ENCODE peak calls at places on chromosomes 13 and 19, in six cellular contexts. One of them, this sample, is unnamed.

GRCh38 chr13:113123226-113124150 is 889 bp downstream of the F10 start:
- DNase-seq in caudate nucleus: no peak
- DNase-seq in HT1080: no peak
- DNase-seq in A172: no peak
- DNase-seq in left colon: no peak
- DNase-seq in T-helper 1 cell: no peak
- DNase-seq in this sample: no peak

GRCh38 chr19:3835055-3835435 is 33.8 kb downstream of the ZFR2 start:
- DNase-seq in caudate nucleus: no peak
- DNase-seq in HT1080: no peak
- DNase-seq in A172: no peak
- DNase-seq in left colon: no peak
- DNase-seq in T-helper 1 cell: no peak
- DNase-seq in this sample: no peak

GRCh38 chr19:46173886-46174475 is 25.9 kb downstream of the IGFL2 start:
- DNase-seq in caudate nucleus: no peak
- DNase-seq in HT1080: no peak
- DNase-seq in A172: no peak
- DNase-seq in left colon: no peak
- DNase-seq in T-helper 1 cell: no peak
- DNase-seq in this sample: no peak

GRCh38 chr13:67950594-67950993 is 720.5 kb upstream of the PCDH9 start:
- DNase-seq in caudate nucleus: no peak
- DNase-seq in HT1080: no peak
- DNase-seq in A172: no peak
- DNase-seq in left colon: no peak
- DNase-seq in T-helper 1 cell: no peak
- DNase-seq in this sample: no peak

GRCh38 chr19:22532388-22533310 is 101.5 kb upstream of the ZNF492 start:
- DNase-seq in caudate nucleus: peak; percentile 47
- DNase-seq in HT1080: no peak
- DNase-seq in A172: no peak
- DNase-seq in left colon: peak; percentile 42
- DNase-seq in T-helper 1 cell: no peak
- DNase-seq in this sample: no peak

GRCh38 chr19:6509118-6509971 is 7.2 kb upstream of the TUBB4A start:
- DNase-seq in caudate nucleus: peak; percentile 88
- DNase-seq in HT1080: no peak
- DNase-seq in A172: no peak
- DNase-seq in left colon: no peak
- DNase-seq in T-helper 1 cell: no peak
- DNase-seq in this sample: no peak

GRCh38 chr19:13841339-13842293 is 35.3 kb upstream of the NANOS3 start:
- DNase-seq in caudate nucleus: no peak
- DNase-seq in HT1080: peak; percentile 69
- DNase-seq in A172: no peak
- DNase-seq in left colon: peak; percentile 82
- DNase-seq in T-helper 1 cell: no peak
- DNase-seq in this sample: no peak

GRCh38 chr19:8569066-8569761 is 8.0 kb downstream of the MYO1F start:
- DNase-seq in caudate nucleus: no peak
- DNase-seq in HT1080: peak; percentile 86
- DNase-seq in A172: peak; percentile 94
- DNase-seq in left colon: peak; percentile 19
- DNase-seq in T-helper 1 cell: peak; percentile 40
- DNase-seq in this sample: peak; percentile 67

GRCh38 chr13:30705672-30706071 is 29.7 kb upstream of the ALOX5AP start:
- DNase-seq in caudate nucleus: no peak
- DNase-seq in HT1080: peak; percentile 50
- DNase-seq in A172: no peak
- DNase-seq in left colon: no peak
- DNase-seq in T-helper 1 cell: no peak
- DNase-seq in this sample: no peak

GRCh38 chr19:31312004-31312403 is 37.2 kb downstream of the TSHZ3 start:
- DNase-seq in caudate nucleus: no peak
- DNase-seq in HT1080: peak; percentile 36
- DNase-seq in A172: peak; percentile 40
- DNase-seq in left colon: no peak
- DNase-seq in T-helper 1 cell: no peak
- DNase-seq in this sample: no peak

GRCh38 chr13:34793301-34793700 is 148.8 kb upstream of the NBEA start:
- DNase-seq in caudate nucleus: no peak
- DNase-seq in HT1080: no peak
- DNase-seq in A172: no peak
- DNase-seq in left colon: no peak
- DNase-seq in T-helper 1 cell: no peak
- DNase-seq in this sample: no peak

GRCh38 chr19:10291554-10292205 is 1.9 kb downstream of the ICAM5 start:
- DNase-seq in caudate nucleus: no peak
- DNase-seq in HT1080: no peak
- DNase-seq in A172: no peak
- DNase-seq in left colon: peak; percentile 44
- DNase-seq in T-helper 1 cell: no peak
- DNase-seq in this sample: no peak

GRCh38 chr19:44817725-44818469 is 9.0 kb downstream of the BCAM start:
- DNase-seq in caudate nucleus: no peak
- DNase-seq in HT1080: no peak
- DNase-seq in A172: no peak
- DNase-seq in left colon: no peak
- DNase-seq in T-helper 1 cell: no peak
- DNase-seq in this sample: no peak

GRCh38 chr13:34021619-34022018 is 203.7 kb downstream of the RFC3 start:
- DNase-seq in caudate nucleus: no peak
- DNase-seq in HT1080: no peak
- DNase-seq in A172: no peak
- DNase-seq in left colon: no peak
- DNase-seq in T-helper 1 cell: no peak
- DNase-seq in this sample: no peak

GRCh38 chr13:69857188-69857821 is 250.3 kb upstream of the ATXN8OS start:
- DNase-seq in caudate nucleus: no peak
- DNase-seq in HT1080: peak; percentile 53
- DNase-seq in A172: peak; percentile 42
- DNase-seq in left colon: no peak
- DNase-seq in T-helper 1 cell: no peak
- DNase-seq in this sample: no peak

GRCh38 chr13:91553584-91553983 is 155.2 kb downstream of the GPC5 start:
- DNase-seq in caudate nucleus: no peak
- DNase-seq in HT1080: no peak
- DNase-seq in A172: no peak
- DNase-seq in left colon: no peak
- DNase-seq in T-helper 1 cell: no peak
- DNase-seq in this sample: no peak

GRCh38 chr19:3373971-3374368 is 7.6 kb downstream of the NFIC start:
- DNase-seq in caudate nucleus: no peak
- DNase-seq in HT1080: no peak
- DNase-seq in A172: no peak
- DNase-seq in left colon: no peak
- DNase-seq in T-helper 1 cell: no peak
- DNase-seq in this sample: no peak

GRCh38 chr19:45215391-45216191 is 29.6 kb downstream of the EXOC3L2 start:
- DNase-seq in caudate nucleus: no peak
- DNase-seq in HT1080: no peak
- DNase-seq in A172: no peak
- DNase-seq in left colon: no peak
- DNase-seq in T-helper 1 cell: no peak
- DNase-seq in this sample: no peak

GRCh38 chr13:20160346-20161274 is at the start of gene GJA3:
- DNase-seq in caudate nucleus: no peak
- DNase-seq in HT1080: peak; percentile 27
- DNase-seq in A172: peak; percentile 8
- DNase-seq in left colon: peak; percentile 56
- DNase-seq in T-helper 1 cell: peak; percentile 43
- DNase-seq in this sample: no peak

GRCh38 chr13:78993792-78994191 is 334.8 kb upstream of the OBI1 start:
- DNase-seq in caudate nucleus: no peak
- DNase-seq in HT1080: no peak
- DNase-seq in A172: no peak
- DNase-seq in left colon: no peak
- DNase-seq in T-helper 1 cell: no peak
- DNase-seq in this sample: no peak

GRCh38 chr13:21124853-21125252 is 51.5 kb downstream of the SKA3 start:
- DNase-seq in caudate nucleus: no peak
- DNase-seq in HT1080: peak; percentile 72
- DNase-seq in A172: peak; percentile 38
- DNase-seq in left colon: no peak
- DNase-seq in T-helper 1 cell: no peak
- DNase-seq in this sample: no peak

GRCh38 chr13:113184568-113185440 is 23.7 kb downstream of the PCID2 start:
- DNase-seq in caudate nucleus: no peak
- DNase-seq in HT1080: no peak
- DNase-seq in A172: no peak
- DNase-seq in left colon: no peak
- DNase-seq in T-helper 1 cell: no peak
- DNase-seq in this sample: no peak

GRCh38 chr13:50518131-50518530 is 325.4 kb downstream of the DLEU7 start:
- DNase-seq in caudate nucleus: no peak
- DNase-seq in HT1080: no peak
- DNase-seq in A172: no peak
- DNase-seq in left colon: no peak
- DNase-seq in T-helper 1 cell: no peak
- DNase-seq in this sample: no peak

GRCh38 chr13:24493356-24493755 is 19.2 kb downstream of the PARP4 start:
- DNase-seq in caudate nucleus: no peak
- DNase-seq in HT1080: no peak
- DNase-seq in A172: no peak
- DNase-seq in left colon: no peak
- DNase-seq in T-helper 1 cell: no peak
- DNase-seq in this sample: no peak

GRCh38 chr19:46049597-46049996 is 8.8 kb upstream of the IGFL4 start:
- DNase-seq in caudate nucleus: no peak
- DNase-seq in HT1080: no peak
- DNase-seq in A172: no peak
- DNase-seq in left colon: no peak
- DNase-seq in T-helper 1 cell: no peak
- DNase-seq in this sample: no peak

GRCh38 chr19:6318772-6319171 is 14.6 kb downstream of the ACER1 start:
- DNase-seq in caudate nucleus: no peak
- DNase-seq in HT1080: peak; percentile 62
- DNase-seq in A172: peak; percentile 78
- DNase-seq in left colon: no peak
- DNase-seq in T-helper 1 cell: no peak
- DNase-seq in this sample: no peak

GRCh38 chr19:1941146-1942077 is at the start of gene CSNK1G2:
- DNase-seq in caudate nucleus: no peak
- DNase-seq in HT1080: no peak
- DNase-seq in A172: no peak
- DNase-seq in left colon: peak; percentile 54
- DNase-seq in T-helper 1 cell: no peak
- DNase-seq in this sample: no peak

GRCh38 chr19:15371786-15372380 is 7.7 kb downstream of the AKAP8 start:
- DNase-seq in caudate nucleus: no peak
- DNase-seq in HT1080: no peak
- DNase-seq in A172: no peak
- DNase-seq in left colon: no peak
- DNase-seq in T-helper 1 cell: no peak
- DNase-seq in this sample: no peak

GRCh38 chr13:20561731-20562130 is 5.2 kb upstream of the IFT88 start:
- DNase-seq in caudate nucleus: no peak
- DNase-seq in HT1080: no peak
- DNase-seq in A172: no peak
- DNase-seq in left colon: no peak
- DNase-seq in T-helper 1 cell: no peak
- DNase-seq in this sample: no peak

GRCh38 chr13:49995535-49996165 is 1.2 kb upstream of the TRIM13 start:
- DNase-seq in caudate nucleus: no peak
- DNase-seq in HT1080: no peak
- DNase-seq in A172: peak; percentile 18
- DNase-seq in left colon: no peak
- DNase-seq in T-helper 1 cell: no peak
- DNase-seq in this sample: peak; percentile 32

GRCh38 chr19:53545271-53546065 is 7.5 kb downstream of the ZNF331 start:
- DNase-seq in caudate nucleus: no peak
- DNase-seq in HT1080: no peak
- DNase-seq in A172: peak; percentile 88
- DNase-seq in left colon: no peak
- DNase-seq in T-helper 1 cell: no peak
- DNase-seq in this sample: no peak

GRCh38 chr19:29587518-29587986 is 18.5 kb upstream of the POP4 start:
- DNase-seq in caudate nucleus: no peak
- DNase-seq in HT1080: peak; percentile 86
- DNase-seq in A172: peak; percentile 90
- DNase-seq in left colon: no peak
- DNase-seq in T-helper 1 cell: peak; percentile 4
- DNase-seq in this sample: no peak

GRCh38 chr19:49425922-49426592 is 869 bp downstream of the GFY start:
- DNase-seq in caudate nucleus: no peak
- DNase-seq in HT1080: no peak
- DNase-seq in A172: no peak
- DNase-seq in left colon: no peak
- DNase-seq in T-helper 1 cell: no peak
- DNase-seq in this sample: no peak

GRCh38 chr13:76210262-76210661 is 574.1 kb downstream of the LMO7 start:
- DNase-seq in caudate nucleus: no peak
- DNase-seq in HT1080: peak; percentile 54
- DNase-seq in A172: no peak
- DNase-seq in left colon: no peak
- DNase-seq in T-helper 1 cell: no peak
- DNase-seq in this sample: no peak

GRCh38 chr19:916645-917322 is 349 bp upstream of the KISS1R start:
- DNase-seq in caudate nucleus: no peak
- DNase-seq in HT1080: no peak
- DNase-seq in A172: no peak
- DNase-seq in left colon: no peak
- DNase-seq in T-helper 1 cell: no peak
- DNase-seq in this sample: no peak